ENCODE peak calls at places on chromosomes 4 and X, in ten cellular contexts. One of them, this sample, is unnamed. For H3K9me3, the result is how much of the 10 kb centered on the place peaks cover.

GRCh38 chr4:137651128-137651527 is 118.8 kb upstream of the PCDH18 start:
- DNase-seq in heart right ventricle: no peak
- DNase-seq in HCT116: no peak
- DNase-seq in psoas muscle: no peak
- DNase-seq in PC-9: no peak
- DNase-seq in right lobe of liver: no peak
- DNase-seq in kidney: no peak
- DNase-seq in hepatocyte: no peak
- DNase-seq in tibial nerve: no peak
- DNase-seq in endothelial cell of umbilical vein: no peak
- DNase-seq in this sample: peak

GRCh38 chr4:3729188-3729884 is 36.8 kb upstream of the ADRA2C start:
- DNase-seq in heart right ventricle: no peak
- DNase-seq in HCT116: no peak
- DNase-seq in psoas muscle: no peak
- DNase-seq in PC-9: no peak
- DNase-seq in right lobe of liver: no peak
- DNase-seq in kidney: no peak
- DNase-seq in hepatocyte: no peak
- DNase-seq in tibial nerve: no peak
- DNase-seq in endothelial cell of umbilical vein: no peak
- DNase-seq in this sample: peak

GRCh38 chrX:46849933-46850332 is 13.1 kb downstream of the RP2 start:
- DNase-seq in heart right ventricle: no peak
- DNase-seq in HCT116: no peak
- DNase-seq in psoas muscle: no peak
- DNase-seq in PC-9: no peak
- DNase-seq in right lobe of liver: no peak
- DNase-seq in kidney: no peak
- DNase-seq in hepatocyte: no peak
- DNase-seq in tibial nerve: no peak
- DNase-seq in endothelial cell of umbilical vein: no peak
- DNase-seq in this sample: no peak

GRCh38 chr4:56129431-56129861 is 180.7 kb downstream of the CEP135 start:
- DNase-seq in heart right ventricle: no peak
- DNase-seq in HCT116: peak
- DNase-seq in psoas muscle: no peak
- DNase-seq in PC-9: peak
- DNase-seq in right lobe of liver: no peak
- DNase-seq in kidney: no peak
- DNase-seq in hepatocyte: peak
- DNase-seq in tibial nerve: no peak
- DNase-seq in endothelial cell of umbilical vein: no peak
- DNase-seq in this sample: no peak

GRCh38 chrX:20623448-20623847 is 356.7 kb upstream of the RPS6KA3 start:
- DNase-seq in heart right ventricle: no peak
- DNase-seq in HCT116: peak
- DNase-seq in psoas muscle: no peak
- DNase-seq in PC-9: no peak
- DNase-seq in right lobe of liver: no peak
- DNase-seq in kidney: no peak
- DNase-seq in hepatocyte: no peak
- DNase-seq in tibial nerve: no peak
- DNase-seq in endothelial cell of umbilical vein: no peak
- DNase-seq in this sample: no peak

GRCh38 chrX:116749943-116750342 is 287.2 kb upstream of the CT83 start:
- DNase-seq in heart right ventricle: no peak
- DNase-seq in HCT116: no peak
- DNase-seq in psoas muscle: no peak
- DNase-seq in PC-9: peak
- DNase-seq in right lobe of liver: no peak
- DNase-seq in kidney: no peak
- DNase-seq in hepatocyte: no peak
- DNase-seq in tibial nerve: no peak
- DNase-seq in endothelial cell of umbilical vein: no peak
- DNase-seq in this sample: no peak

GRCh38 chr4:146585761-146586333 is 52.8 kb upstream of the POU4F2 start:
- DNase-seq in heart right ventricle: no peak
- DNase-seq in HCT116: no peak
- DNase-seq in psoas muscle: no peak
- DNase-seq in PC-9: no peak
- DNase-seq in right lobe of liver: no peak
- DNase-seq in kidney: no peak
- DNase-seq in hepatocyte: peak
- DNase-seq in tibial nerve: no peak
- DNase-seq in endothelial cell of umbilical vein: no peak
- DNase-seq in this sample: no peak

GRCh38 chrX:37959212-37960021 is 46.9 kb upstream of the SYTL5 start:
- DNase-seq in heart right ventricle: no peak
- DNase-seq in HCT116: no peak
- DNase-seq in psoas muscle: no peak
- DNase-seq in PC-9: no peak
- DNase-seq in right lobe of liver: peak
- DNase-seq in kidney: peak
- DNase-seq in hepatocyte: peak
- DNase-seq in tibial nerve: no peak
- DNase-seq in endothelial cell of umbilical vein: no peak
- DNase-seq in this sample: no peak

GRCh38 chr4:5874811-5875465 is 17.9 kb downstream of the CRMP1 start:
- DNase-seq in heart right ventricle: no peak
- DNase-seq in HCT116: no peak
- DNase-seq in psoas muscle: no peak
- DNase-seq in PC-9: no peak
- DNase-seq in right lobe of liver: no peak
- DNase-seq in kidney: no peak
- DNase-seq in hepatocyte: no peak
- DNase-seq in tibial nerve: no peak
- DNase-seq in endothelial cell of umbilical vein: no peak
- DNase-seq in this sample: peak

GRCh38 chr4:150104401-150105027 is 26.3 kb downstream of the DCLK2 start:
- DNase-seq in heart right ventricle: no peak
- DNase-seq in HCT116: no peak
- DNase-seq in psoas muscle: no peak
- DNase-seq in PC-9: no peak
- DNase-seq in right lobe of liver: no peak
- DNase-seq in kidney: no peak
- DNase-seq in hepatocyte: no peak
- DNase-seq in tibial nerve: no peak
- DNase-seq in endothelial cell of umbilical vein: peak
- DNase-seq in this sample: no peak
- H3K9me3 ChIP-seq in heart right ventricle: under half
- H3K9me3 ChIP-seq in HCT116: under half
- H3K9me3 ChIP-seq in psoas muscle: under half
- H3K9me3 ChIP-seq in PC-9: under half
- H3K9me3 ChIP-seq in right lobe of liver: under half
- H3K9me3 ChIP-seq in kidney: under half
- H3K9me3 ChIP-seq in hepatocyte: under half
- H3K9me3 ChIP-seq in tibial nerve: under half
- H3K9me3 ChIP-seq in endothelial cell of umbilical vein: under half
- H3K9me3 ChIP-seq in this sample: under half

DNA sequence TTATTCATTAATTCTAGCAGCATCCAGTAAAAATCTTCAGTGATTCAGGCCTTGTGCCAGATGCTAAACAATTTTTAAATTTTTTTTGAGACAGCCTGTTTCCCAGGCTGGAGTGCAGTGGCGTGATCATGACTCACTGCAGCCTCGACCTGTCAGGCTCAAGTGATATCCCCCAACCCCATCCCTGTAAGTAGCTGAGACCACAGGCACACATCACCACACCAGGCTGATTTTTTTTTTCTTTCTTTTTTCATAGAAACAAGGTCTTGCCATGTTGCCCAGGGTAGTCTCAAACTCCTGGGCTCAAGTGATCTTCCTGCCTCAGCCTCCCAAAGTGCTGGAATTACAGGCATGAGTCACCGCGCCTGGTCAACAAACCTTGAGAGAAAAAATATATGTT is 705.5 kb downstream of the ARAP2 start:
- DNase-seq in heart right ventricle: no peak
- DNase-seq in HCT116: peak
- DNase-seq in psoas muscle: no peak
- DNase-seq in PC-9: no peak
- DNase-seq in right lobe of liver: no peak
- DNase-seq in kidney: no peak
- DNase-seq in hepatocyte: no peak
- DNase-seq in tibial nerve: no peak
- DNase-seq in endothelial cell of umbilical vein: no peak
- DNase-seq in this sample: no peak
- H3K4me3 ChIP-seq in heart right ventricle: no peak
- H3K4me3 ChIP-seq in HCT116: no peak
- H3K4me3 ChIP-seq in psoas muscle: no peak
- H3K4me3 ChIP-seq in PC-9: no peak
- H3K4me3 ChIP-seq in right lobe of liver: no peak
- H3K4me3 ChIP-seq in kidney: no peak
- H3K4me3 ChIP-seq in hepatocyte: no peak
- H3K4me3 ChIP-seq in tibial nerve: no peak
- H3K4me3 ChIP-seq in endothelial cell of umbilical vein: no peak
- H3K4me3 ChIP-seq in this sample: no peak

GRCh38 chr4:79338148-79338547 is 12.3 kb upstream of the NAA11 start:
- DNase-seq in heart right ventricle: no peak
- DNase-seq in HCT116: no peak
- DNase-seq in psoas muscle: no peak
- DNase-seq in PC-9: no peak
- DNase-seq in right lobe of liver: no peak
- DNase-seq in kidney: no peak
- DNase-seq in hepatocyte: no peak
- DNase-seq in tibial nerve: no peak
- DNase-seq in endothelial cell of umbilical vein: no peak
- DNase-seq in this sample: no peak

GRCh38 chr4:79340568-79340967 is 14.7 kb upstream of the NAA11 start:
- DNase-seq in heart right ventricle: no peak
- DNase-seq in HCT116: no peak
- DNase-seq in psoas muscle: no peak
- DNase-seq in PC-9: no peak
- DNase-seq in right lobe of liver: no peak
- DNase-seq in kidney: no peak
- DNase-seq in hepatocyte: no peak
- DNase-seq in tibial nerve: no peak
- DNase-seq in endothelial cell of umbilical vein: no peak
- DNase-seq in this sample: no peak

DNA sequence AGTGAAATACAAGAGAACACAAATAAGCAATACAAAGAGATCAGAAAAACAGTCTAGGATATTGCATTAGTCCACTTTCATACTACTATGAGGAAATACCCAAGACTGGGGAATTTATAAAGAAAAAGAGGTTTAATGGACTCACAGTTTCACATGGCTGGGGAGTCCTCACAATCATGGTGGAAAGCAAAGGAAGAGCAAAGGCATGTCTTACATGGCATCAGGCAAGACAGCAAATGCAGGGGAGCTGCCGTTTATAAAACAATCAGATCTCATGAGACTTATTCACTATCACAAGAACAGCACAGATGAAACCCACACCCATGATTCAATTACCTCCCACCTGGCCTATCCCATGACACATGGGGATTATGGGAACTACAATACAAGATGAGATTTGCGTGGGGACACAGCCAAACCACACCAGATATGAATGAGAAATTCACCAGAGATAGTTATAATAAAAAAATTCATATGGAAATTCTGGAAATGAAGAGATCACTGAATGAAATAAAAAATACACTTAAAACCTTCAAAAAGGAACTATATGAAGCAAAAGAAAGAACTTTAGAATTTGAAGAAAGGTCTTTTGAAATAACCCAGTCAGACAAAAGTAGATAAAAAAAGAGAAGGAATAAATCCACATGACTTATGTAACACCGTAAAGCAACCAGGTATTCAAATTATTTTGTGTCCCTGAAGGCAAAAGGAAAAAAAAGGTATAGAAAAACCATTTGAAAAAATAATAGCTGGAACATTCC is 16.2 kb upstream of the NAA11 start:
- DNase-seq in heart right ventricle: no peak
- DNase-seq in HCT116: no peak
- DNase-seq in psoas muscle: no peak
- DNase-seq in PC-9: no peak
- DNase-seq in right lobe of liver: no peak
- DNase-seq in kidney: no peak
- DNase-seq in hepatocyte: no peak
- DNase-seq in tibial nerve: no peak
- DNase-seq in endothelial cell of umbilical vein: no peak
- DNase-seq in this sample: no peak
- H3K9me3 ChIP-seq in heart right ventricle: under half
- H3K9me3 ChIP-seq in HCT116: under half
- H3K9me3 ChIP-seq in psoas muscle: under half
- H3K9me3 ChIP-seq in PC-9: under half
- H3K9me3 ChIP-seq in right lobe of liver: under half
- H3K9me3 ChIP-seq in kidney: under half
- H3K9me3 ChIP-seq in hepatocyte: under half
- H3K9me3 ChIP-seq in tibial nerve: under half
- H3K9me3 ChIP-seq in endothelial cell of umbilical vein: under half
- H3K9me3 ChIP-seq in this sample: under half

DNA sequence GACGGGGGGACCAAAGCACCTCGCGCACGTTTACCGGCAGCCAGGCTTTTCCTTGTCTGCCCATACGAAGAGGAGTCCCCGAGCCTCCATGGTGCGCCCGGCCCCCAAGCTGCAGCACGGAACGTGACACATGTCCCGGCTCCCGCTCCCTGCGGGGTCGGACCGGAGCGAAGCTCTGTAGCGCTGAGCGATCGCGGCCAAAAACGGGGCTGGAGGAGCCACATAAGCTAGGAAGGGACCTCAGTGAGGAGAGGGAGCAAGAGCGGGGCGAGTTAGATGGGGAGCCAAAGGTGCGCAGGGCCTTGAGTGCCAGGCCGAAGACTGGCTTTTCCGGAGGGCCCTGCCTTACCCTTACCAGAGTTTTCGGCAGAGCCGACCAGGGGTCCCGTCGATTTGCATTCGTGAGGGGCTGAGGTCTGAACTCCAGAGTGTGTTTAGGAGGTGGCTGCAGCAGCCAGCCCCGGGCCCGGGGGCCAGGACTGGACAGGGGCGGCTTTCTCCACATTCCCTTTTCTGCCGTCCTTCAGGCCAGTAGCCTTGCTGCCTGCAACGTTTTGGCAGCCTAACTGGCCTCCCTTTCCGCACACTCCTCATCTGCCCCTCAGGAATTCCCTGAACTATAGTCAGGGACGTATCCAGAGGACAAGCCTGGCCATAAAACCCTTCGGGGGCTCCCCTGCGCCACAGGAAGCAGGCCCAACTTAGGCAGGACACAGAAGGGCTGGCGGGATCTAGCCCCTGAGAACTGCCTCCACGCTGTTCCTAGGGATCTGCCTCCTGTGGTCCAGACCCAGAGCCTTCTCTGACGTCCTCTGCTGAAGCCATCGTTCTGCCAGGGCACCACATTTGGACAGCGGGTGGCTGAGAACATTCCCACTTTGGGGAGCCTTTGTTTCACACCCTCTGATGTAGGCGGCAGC is 689 bp downstream of the SSR4 start:
- DNase-seq in heart right ventricle: no peak
- DNase-seq in HCT116: no peak
- DNase-seq in psoas muscle: peak
- DNase-seq in PC-9: no peak
- DNase-seq in right lobe of liver: no peak
- DNase-seq in kidney: no peak
- DNase-seq in hepatocyte: no peak
- DNase-seq in tibial nerve: no peak
- DNase-seq in endothelial cell of umbilical vein: peak
- DNase-seq in this sample: no peak
- H3K4me3 ChIP-seq in heart right ventricle: peak
- H3K4me3 ChIP-seq in HCT116: peak
- H3K4me3 ChIP-seq in psoas muscle: peak
- H3K4me3 ChIP-seq in PC-9: peak
- H3K4me3 ChIP-seq in right lobe of liver: peak
- H3K4me3 ChIP-seq in kidney: peak
- H3K4me3 ChIP-seq in hepatocyte: peak
- H3K4me3 ChIP-seq in tibial nerve: peak
- H3K4me3 ChIP-seq in endothelial cell of umbilical vein: peak
- H3K4me3 ChIP-seq in this sample: peak

GRCh38 chr4:28254003-28254402 is 1393.4 kb downstream of the STIM2 start:
- DNase-seq in heart right ventricle: no peak
- DNase-seq in HCT116: no peak
- DNase-seq in psoas muscle: no peak
- DNase-seq in PC-9: no peak
- DNase-seq in right lobe of liver: peak
- DNase-seq in kidney: no peak
- DNase-seq in hepatocyte: no peak
- DNase-seq in tibial nerve: no peak
- DNase-seq in endothelial cell of umbilical vein: no peak
- DNase-seq in this sample: no peak
- H3K9me3 ChIP-seq in heart right ventricle: under half
- H3K9me3 ChIP-seq in HCT116: under half
- H3K9me3 ChIP-seq in psoas muscle: under half
- H3K9me3 ChIP-seq in PC-9: under half
- H3K9me3 ChIP-seq in right lobe of liver: under half
- H3K9me3 ChIP-seq in kidney: under half
- H3K9me3 ChIP-seq in hepatocyte: under half
- H3K9me3 ChIP-seq in tibial nerve: under half
- H3K9me3 ChIP-seq in endothelial cell of umbilical vein: under half
- H3K9me3 ChIP-seq in this sample: under half